ENCODE peak calls at places on chromosomes 2 and 18, in nine cellular contexts. L, V, J, Y, Z, M, D, N and H are unnamed samples.

GRCh38 chr2:215105607-215106354 is 32.6 kb downstream of the ABCA12 start:
- DNase-seq in M (no peak), Y (peak), J (no peak), L (no peak), N (no peak), V (no peak), D (no peak), Z (no peak), H (no peak)

GRCh38 chr2:128644156-128644555 is 325.5 kb upstream of the HS6ST1 start:
- DNase-seq in N (no peak), Z (no peak), J (no peak), M (no peak), L (no peak), D (peak), Y (no peak), V (no peak), H (peak)

GRCh38 chr18:29840101-29840500 is 1202.4 kb downstream of the DSC3 start:
- DNase-seq in Y (peak), V (no peak), D (no peak), J (no peak), L (no peak), Z (no peak), N (no peak), M (peak), H (no peak)

GRCh38 chr2:236193026-236193425 is 24.8 kb upstream of the GBX2 start:
- DNase-seq in J (no peak), Z (no peak), L (no peak), N (no peak), V (no peak), M (no peak), Y (no peak), D (no peak), H (no peak)

GRCh38 chr2:8642332-8643078 is 39.4 kb upstream of the ID2 start:
- DNase-seq in D (no peak), J (no peak), Z (no peak), M (no peak), Y (no peak), N (no peak), L (no peak), V (no peak), H (no peak)

GRCh38 chr2:26613241-26614204 is 27.6 kb downstream of the CIB4 start:
- DNase-seq in Y (no peak), V (peak), Z (peak), N (no peak), D (no peak), M (no peak), L (no peak), J (no peak), H (peak)

GRCh38 chr2:199833525-199833924 is 17.5 kb downstream of the FTCDNL1 start:
- DNase-seq in V (no peak), N (no peak), Z (no peak), D (no peak), Y (no peak), M (no peak), L (no peak), J (no peak), H (no peak)

GRCh38 chr2:205657579-205657978 is 24.7 kb upstream of the NRP2 start:
- DNase-seq in J (peak), Y (no peak), N (no peak), M (peak), L (no peak), D (no peak), Z (no peak), V (no peak), H (no peak)

GRCh38 chr2:31334311-31335026 is 80.1 kb downstream of the XDH start:
- DNase-seq in L (no peak), V (no peak), Y (peak), D (no peak), Z (no peak), M (no peak), J (no peak), N (no peak), H (no peak)

GRCh38 chr2:160513120-160513519 is 19.5 kb upstream of the RBMS1 start:
- DNase-seq in D (no peak), M (no peak), Z (no peak), N (no peak), L (no peak), Y (no peak), J (no peak), V (no peak), H (no peak)

GRCh38 chr2:63899639-63900038 is 57.9 kb downstream of the UGP2 start:
- DNase-seq in M (no peak), V (no peak), N (no peak), Y (no peak), D (no peak), J (no peak), Z (no peak), L (no peak), H (no peak)

GRCh38 chr18:57649536-57650495 is 28.2 kb upstream of the NARS1 start:
- DNase-seq in N (no peak), M (peak), Y (peak), J (no peak), D (no peak), L (no peak), Z (no peak), V (no peak), H (no peak)

GRCh38 chr2:129877795-129878775 is 101.4 kb upstream of the RAB6C start:
- DNase-seq in N (no peak), V (peak), M (no peak), J (no peak), D (peak), L (peak), Y (no peak), Z (peak), H (peak)

GRCh38 chr2:146821836-146822316 is 1023.0 kb upstream of the ACVR2A start:
- DNase-seq in M (no peak), Y (peak), N (no peak), L (no peak), V (no peak), J (no peak), Z (no peak), D (no peak), H (no peak)
- TF ChIP-seq CTCF in M (no peak), Y (no peak), N (no peak), L (no peak), V (no peak), J (peak), Z (no peak), D (no peak), H (peak)

DNA sequence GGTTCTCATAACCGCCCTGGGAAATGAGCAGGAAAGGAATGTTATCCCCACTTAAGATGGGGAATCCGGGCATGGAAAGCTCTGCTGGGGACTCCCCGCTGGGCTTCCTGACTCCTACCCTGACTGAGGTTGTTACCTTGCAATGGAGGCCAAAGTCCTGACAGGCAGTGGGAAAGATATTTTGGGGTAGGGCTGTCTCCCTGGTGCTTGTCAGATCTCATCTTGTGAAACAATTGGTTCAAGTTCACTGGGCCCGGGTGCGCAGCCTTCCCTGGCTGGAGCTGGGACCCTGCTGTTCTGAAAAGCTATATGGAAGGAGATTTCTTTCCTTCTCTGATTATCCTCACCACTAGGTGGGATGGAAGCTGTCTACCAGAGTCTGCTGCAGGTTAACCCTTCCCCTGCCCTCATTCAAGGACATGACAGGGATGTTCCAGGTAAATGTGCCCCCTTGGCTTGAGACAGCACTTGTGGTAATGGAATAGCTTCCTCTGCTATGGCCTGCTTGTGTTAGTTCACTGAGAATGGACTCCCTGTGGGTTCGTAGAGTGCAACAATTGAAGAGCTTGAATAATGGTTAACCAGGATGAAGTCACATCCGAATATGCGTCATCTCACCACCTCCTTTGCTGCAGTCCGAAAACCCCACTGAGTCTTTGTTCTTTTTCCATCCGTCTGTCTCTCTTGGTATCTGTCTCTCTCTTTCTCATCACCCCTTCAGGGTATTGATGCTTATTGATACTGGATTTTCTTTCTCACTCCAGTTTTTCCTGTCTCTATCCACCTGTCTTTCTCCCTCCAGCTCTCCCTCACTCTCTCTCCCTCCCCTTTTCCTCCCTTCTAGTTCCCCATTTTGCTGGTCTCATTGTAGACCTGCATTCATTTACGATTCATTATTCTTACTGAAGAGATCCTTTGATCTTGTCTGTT is 67.8 kb upstream of the EPAS1 start:
- DNase-seq in Y (peak), Z (no peak), N (peak), D (no peak), V (no peak), L (no peak), J (no peak), M (no peak), H (no peak)
- TF ChIP-seq CTCF in Y (peak), Z (no peak), N (peak), D (no peak), V (no peak), L (no peak), J (peak), M (no peak), H (peak)

GRCh38 chr2:174076040-174076439 is 110.9 kb upstream of the SP3 start:
- DNase-seq in D (no peak), Y (peak), J (no peak), V (no peak), Z (no peak), N (no peak), M (no peak), L (no peak), H (no peak)

GRCh38 chr2:174080672-174081121 is 115.5 kb upstream of the SP3 start:
- DNase-seq in D (no peak), M (no peak), L (no peak), J (no peak), Y (no peak), N (no peak), V (no peak), Z (no peak), H (no peak)

GRCh38 chr2:174074831-174075230 is 109.7 kb upstream of the SP3 start:
- DNase-seq in N (no peak), V (no peak), D (no peak), L (no peak), M (no peak), Z (no peak), Y (no peak), J (no peak), H (no peak)

GRCh38 chr2:174076948-174077347 is 111.8 kb upstream of the SP3 start:
- DNase-seq in L (no peak), Y (no peak), V (no peak), D (no peak), M (no peak), J (no peak), Z (no peak), N (no peak), H (no peak)

DNA sequence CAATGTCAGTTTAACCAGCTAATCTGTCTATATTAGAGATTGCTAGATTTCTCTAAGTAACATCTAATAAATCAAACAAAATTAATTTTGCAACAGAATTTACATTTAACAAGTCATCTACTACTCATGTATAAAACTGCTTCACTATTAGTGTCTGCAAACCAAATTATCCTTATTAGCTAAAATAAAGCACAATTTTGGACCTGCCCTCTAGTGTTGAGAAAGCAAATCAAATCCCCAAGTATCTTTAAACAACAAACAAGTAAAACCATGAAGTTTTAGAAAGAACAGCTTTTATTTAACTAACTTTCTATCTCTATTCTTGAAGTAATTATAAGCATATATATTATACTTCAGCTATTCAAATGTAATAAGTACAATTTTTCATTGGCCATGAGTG is 113.1 kb upstream of the SP3 start:
- DNase-seq in M (no peak), Z (no peak), D (no peak), L (no peak), Y (peak), V (no peak), N (no peak), J (no peak), H (no peak)
- TF ChIP-seq CTCF in M (peak), Z (peak), D (no peak), L (peak), Y (peak), V (peak), N (no peak), J (peak), H (peak)

GRCh38 chr2:173343921-173344320 is 10.8 kb upstream of the CDCA7 start:
- DNase-seq in L (no peak), N (no peak), D (no peak), M (no peak), Z (no peak), J (no peak), Y (no peak), V (no peak), H (no peak)

GRCh38 chr2:173339807-173340206 is 14.9 kb upstream of the CDCA7 start:
- DNase-seq in V (no peak), Z (no peak), N (no peak), Y (no peak), M (no peak), L (no peak), D (no peak), J (no peak), H (no peak)
- TF ChIP-seq CTCF in V (no peak), Z (no peak), N (no peak), Y (no peak), M (no peak), L (no peak), D (no peak), J (no peak), H (no peak)

DNA sequence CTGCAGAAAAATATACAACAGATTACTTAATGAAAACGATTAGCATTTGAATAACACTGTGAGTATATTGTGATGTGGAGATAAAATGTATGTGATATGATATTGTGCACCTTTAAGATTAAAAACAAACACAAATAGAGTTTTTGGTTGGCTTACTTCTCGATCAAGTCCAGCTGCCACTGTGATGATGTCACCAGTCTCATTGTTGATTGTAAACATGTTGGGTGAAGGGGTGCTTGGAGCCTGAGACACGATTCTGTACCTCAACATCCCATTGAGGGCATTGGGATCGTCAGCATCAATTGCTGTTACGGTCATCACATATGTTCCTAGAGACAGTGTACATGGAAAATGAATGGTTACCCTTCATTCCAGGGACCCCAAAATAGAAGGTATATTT is 174.1 kb downstream of the CDH2 start:
- DNase-seq in J (no peak), Z (no peak), D (no peak), N (no peak), V (no peak), M (no peak), L (no peak), Y (no peak), H (no peak)
- TF ChIP-seq CTCF in J (no peak), Z (no peak), D (no peak), N (no peak), V (no peak), M (no peak), L (no peak), Y (no peak), H (no peak)

GRCh38 chr18:63138469-63139340 is 180.9 kb downstream of the BCL2 start:
- DNase-seq in D (no peak), Y (no peak), L (peak), N (no peak), M (no peak), V (no peak), Z (no peak), J (no peak), H (no peak)

GRCh38 chr18:63131944-63132818 is 187.4 kb downstream of the BCL2 start:
- DNase-seq in V (no peak), N (no peak), J (no peak), Z (no peak), D (no peak), M (no peak), Y (no peak), L (no peak), H (no peak)

GRCh38 chr18:63132819-63133200 is 186.8 kb downstream of the BCL2 start:
- DNase-seq in Y (peak), N (no peak), D (peak), Z (no peak), V (no peak), L (peak), J (no peak), M (no peak), H (no peak)

GRCh38 chr18:63137999-63138448 is 181.5 kb downstream of the BCL2 start:
- DNase-seq in D (no peak), Y (no peak), M (no peak), V (peak), N (no peak), Z (peak), J (no peak), L (peak), H (no peak)

GRCh38 chr18:63135101-63135500 is 184.5 kb downstream of the BCL2 start:
- DNase-seq in Z (no peak), Y (no peak), D (no peak), N (no peak), V (no peak), M (no peak), L (no peak), J (no peak), H (no peak)
- TF ChIP-seq CTCF in Z (no peak), Y (no peak), D (no peak), N (no peak), V (no peak), M (no peak), L (no peak), J (no peak), H (no peak)